ENCODE peak calls at places on chromosomes 5 and 9, in seven cellular contexts. P is effector memory CD4-positive, alpha-beta T cell; B is stimulated activated CD8-positive, alpha-beta memory T cell treated with anti-CD3 and anti-CD28 coated beads, Interleukin-2, amount 100 ng/mL, for 48 hours; Z is left ventricle myocardium inferior; M is stimulated activated CD4-positive, alpha-beta T cell treated with anti-CD3 and anti-CD28 coated beads, Interleukin-15, amount 100 ng/mL, for 24 hours; L is T-helper 1 cell; O is activated naive CD8-positive, alpha-beta T cell treated with anti-CD3 and anti-CD28 coated beads for 36 hours. I is an unnamed sample.

GRCh38 chr9:121464968-121465367 is 34.7 kb downstream of the GGTA1 start:
- DNase-seq in B (no peak), P (no peak), Z (no peak), O (no peak), L (no peak), M (no peak), I (no peak)

GRCh38 chr5:57538341-57538955 is 55.8 kb upstream of the ACTBL2 start:
- DNase-seq in Z (no peak), B (no peak), L (no peak), O (no peak), P (no peak), M (peak; percentile 16), I (peak; percentile 88)

GRCh38 chr5:98843481-98843880 is 70.0 kb downstream of the RGMB start:
- DNase-seq in O (no peak), M (no peak), P (no peak), L (no peak), B (no peak), Z (no peak), I (no peak)

GRCh38 chr9:73200694-73201432 is 49.2 kb downstream of the ANXA1 start:
- DNase-seq in O (no peak), M (no peak), Z (no peak), L (no peak), P (no peak), B (no peak), I (peak; percentile 58)

GRCh38 chr9:124818431-124819281 is 34.6 kb upstream of the WDR38 start:
- DNase-seq in M (no peak), B (no peak), O (peak; percentile 60), L (no peak), P (no peak), Z (no peak), I (no peak)

GRCh38 chr5:43073597-43074546 is 33.8 kb upstream of the ANXA2R start:
- DNase-seq in Z (no peak), L (peak; percentile 53), B (no peak), M (peak; percentile 56), P (no peak), O (peak; percentile 37), I (peak; percentile 57)

GRCh38 chr9:107467416-107467815 is 22.2 kb downstream of the KLF4 start:
- DNase-seq in P (no peak), L (no peak), O (no peak), M (no peak), Z (no peak), B (no peak), I (no peak)

GRCh38 chr9:113955076-113955752 is 79.1 kb downstream of the ZNF618 start:
- DNase-seq in B (no peak), O (no peak), L (no peak), P (no peak), M (no peak), Z (no peak), I (peak; percentile 82)

GRCh38 chr9:113652355-113653152 is 189.0 kb downstream of the RGS3 start:
- DNase-seq in M (no peak), B (no peak), P (no peak), Z (no peak), L (no peak), O (no peak), I (no peak)

GRCh38 chr5:180605554-180606214 is 14.4 kb upstream of the SCGB3A1 start:
- DNase-seq in Z (no peak), B (peak; percentile 32), O (peak; percentile 56), P (peak; percentile 33), L (peak; percentile 44), M (peak; percentile 79), I (peak; percentile 69)

GRCh38 chr9:4585135-4585534 is 77.0 kb upstream of the PLPP6 start:
- DNase-seq in M (no peak), B (no peak), P (no peak), O (no peak), Z (no peak), L (no peak), I (peak; percentile 12)

GRCh38 chr5:168409601-168410458 is 76.4 kb upstream of the RARS1 start:
- DNase-seq in L (no peak), B (peak; percentile 23), O (peak; percentile 13), Z (no peak), P (no peak), M (peak; percentile 67), I (peak; percentile 83)

GRCh38 chr9:94872921-94873511 is 146.5 kb downstream of the AOPEP start:
- DNase-seq in M (no peak), B (no peak), P (no peak), O (no peak), L (no peak), Z (no peak), I (peak; percentile 66)

GRCh38 chr9:79154806-79155205 is 417.0 kb upstream of the TLE4 start:
- DNase-seq in M (no peak), O (no peak), L (no peak), B (no peak), Z (no peak), P (no peak), I (peak; percentile 56)

GRCh38 chr9:32413424-32413823 is 29.0 kb downstream of the ACO1 start:
- DNase-seq in O (no peak), P (no peak), Z (no peak), M (no peak), L (no peak), B (no peak), I (peak; percentile 73)

GRCh38 chr5:154857091-154857533 is 1.3 kb upstream of the CNOT8 start:
- DNase-seq in L (peak; percentile 49), O (peak; percentile 59), P (no peak), M (peak; percentile 71), B (peak; percentile 41), Z (peak; percentile 89), I (no peak)

GRCh38 chr5:15539951-15540350 is 40.0 kb downstream of the FBXL7 start:
- DNase-seq in P (no peak), Z (no peak), M (no peak), L (no peak), O (no peak), B (no peak), I (no peak)

GRCh38 chr9:100131875-100132430 is 32.9 kb downstream of the INVS start:
- DNase-seq in L (no peak), Z (no peak), P (no peak), M (no peak), O (no peak), B (no peak), I (no peak)

GRCh38 chr5:83922699-83923098 is 202.0 kb upstream of the HAPLN1 start:
- DNase-seq in P (no peak), L (no peak), B (no peak), M (no peak), Z (no peak), O (no peak), I (no peak)

GRCh38 chr5:108924457-108924961 is 176.8 kb downstream of the FER start:
- DNase-seq in L (no peak), P (no peak), O (no peak), Z (no peak), B (no peak), M (no peak), I (no peak)

GRCh38 chr5:6979061-6979460 is 265.8 kb downstream of the TENT4A start:
- DNase-seq in L (no peak), M (no peak), Z (no peak), B (no peak), O (no peak), P (no peak), I (no peak)

GRCh38 chr5:105952875-105953274 is 1717.9 kb downstream of the EFNA5 start:
- DNase-seq in O (no peak), Z (no peak), B (no peak), P (no peak), M (no peak), L (no peak), I (peak; percentile 49)